ENCODE peak calls at places on chromosome 6, in eight cellular contexts. One of them, this sample, is unnamed.

GRCh38 chr6:35377002-35377401 is 34.6 kb downstream of the PPARD start:
- DNase-seq in stomach: no peak
- DNase-seq in HuH-7.5: no peak
- DNase-seq in stimulated activated CD8-positive, alpha-beta memory T cell treated with anti-CD3 and anti-CD28 coated beads, Interleukin-12 subunit alpha, Interleukin-12 subunit beta, amount 100 ng/mL, for 4 hours: no peak
- DNase-seq in AG20443: no peak
- DNase-seq in NCI-H510A: no peak
- DNase-seq in neuronal stem cell: no peak
- DNase-seq in MV-4-11: peak; percentile 37
- DNase-seq in this sample: no peak

GRCh38 chr6:104014133-104014532 is 845.6 kb downstream of the HACE1 start:
- DNase-seq in stomach: no peak
- DNase-seq in HuH-7.5: no peak
- DNase-seq in stimulated activated CD8-positive, alpha-beta memory T cell treated with anti-CD3 and anti-CD28 coated beads, Interleukin-12 subunit alpha, Interleukin-12 subunit beta, amount 100 ng/mL, for 4 hours: no peak
- DNase-seq in AG20443: no peak
- DNase-seq in NCI-H510A: no peak
- DNase-seq in neuronal stem cell: no peak
- DNase-seq in MV-4-11: no peak
- DNase-seq in this sample: no peak

GRCh38 chr6:85669735-85670194 is 27.1 kb upstream of the SYNCRIP start:
- DNase-seq in stomach: no peak
- DNase-seq in HuH-7.5: no peak
- DNase-seq in stimulated activated CD8-positive, alpha-beta memory T cell treated with anti-CD3 and anti-CD28 coated beads, Interleukin-12 subunit alpha, Interleukin-12 subunit beta, amount 100 ng/mL, for 4 hours: no peak
- DNase-seq in AG20443: no peak
- DNase-seq in NCI-H510A: no peak
- DNase-seq in neuronal stem cell: no peak
- DNase-seq in MV-4-11: peak; percentile 93
- DNase-seq in this sample: no peak

GRCh38 chr6:35496851-35497570 is at the start of gene TEAD3:
- DNase-seq in stomach: peak; percentile 69
- DNase-seq in HuH-7.5: peak; percentile 84
- DNase-seq in stimulated activated CD8-positive, alpha-beta memory T cell treated with anti-CD3 and anti-CD28 coated beads, Interleukin-12 subunit alpha, Interleukin-12 subunit beta, amount 100 ng/mL, for 4 hours: peak; percentile 49
- DNase-seq in AG20443: peak; percentile 96
- DNase-seq in NCI-H510A: peak; percentile 57
- DNase-seq in neuronal stem cell: peak; percentile 89
- DNase-seq in MV-4-11: peak; percentile 47
- DNase-seq in this sample: peak; percentile 91

GRCh38 chr6:14732845-14733757 is 512.8 kb upstream of the JARID2 start:
- DNase-seq in stomach: no peak
- DNase-seq in HuH-7.5: no peak
- DNase-seq in stimulated activated CD8-positive, alpha-beta memory T cell treated with anti-CD3 and anti-CD28 coated beads, Interleukin-12 subunit alpha, Interleukin-12 subunit beta, amount 100 ng/mL, for 4 hours: peak; percentile 39
- DNase-seq in AG20443: peak; percentile 48
- DNase-seq in NCI-H510A: no peak
- DNase-seq in neuronal stem cell: no peak
- DNase-seq in MV-4-11: peak; percentile 47
- DNase-seq in this sample: no peak

GRCh38 chr6:28789553-28790083 is 134.2 kb downstream of the TRIM27 start:
- DNase-seq in stomach: no peak
- DNase-seq in HuH-7.5: no peak
- DNase-seq in stimulated activated CD8-positive, alpha-beta memory T cell treated with anti-CD3 and anti-CD28 coated beads, Interleukin-12 subunit alpha, Interleukin-12 subunit beta, amount 100 ng/mL, for 4 hours: no peak
- DNase-seq in AG20443: peak; percentile 19
- DNase-seq in NCI-H510A: no peak
- DNase-seq in neuronal stem cell: no peak
- DNase-seq in MV-4-11: peak; percentile 71
- DNase-seq in this sample: no peak

GRCh38 chr6:33064723-33065122 is 8.7 kb downstream of the HLA-DPA1 start:
- DNase-seq in stomach: no peak
- DNase-seq in HuH-7.5: no peak
- DNase-seq in stimulated activated CD8-positive, alpha-beta memory T cell treated with anti-CD3 and anti-CD28 coated beads, Interleukin-12 subunit alpha, Interleukin-12 subunit beta, amount 100 ng/mL, for 4 hours: no peak
- DNase-seq in AG20443: no peak
- DNase-seq in NCI-H510A: no peak
- DNase-seq in neuronal stem cell: no peak
- DNase-seq in MV-4-11: no peak
- DNase-seq in this sample: no peak

GRCh38 chr6:150142657-150143501 is at the start of gene PPP1R14C:
- DNase-seq in stomach: no peak
- DNase-seq in HuH-7.5: peak; percentile 37
- DNase-seq in stimulated activated CD8-positive, alpha-beta memory T cell treated with anti-CD3 and anti-CD28 coated beads, Interleukin-12 subunit alpha, Interleukin-12 subunit beta, amount 100 ng/mL, for 4 hours: peak; percentile 15
- DNase-seq in AG20443: peak; percentile 85
- DNase-seq in NCI-H510A: peak; percentile 44
- DNase-seq in neuronal stem cell: peak; percentile 58
- DNase-seq in MV-4-11: peak; percentile 14
- DNase-seq in this sample: peak; percentile 79

GRCh38 chr6:66772785-66773184 is 1065.8 kb upstream of the EYS start:
- DNase-seq in stomach: no peak
- DNase-seq in HuH-7.5: no peak
- DNase-seq in stimulated activated CD8-positive, alpha-beta memory T cell treated with anti-CD3 and anti-CD28 coated beads, Interleukin-12 subunit alpha, Interleukin-12 subunit beta, amount 100 ng/mL, for 4 hours: no peak
- DNase-seq in AG20443: no peak
- DNase-seq in NCI-H510A: no peak
- DNase-seq in neuronal stem cell: no peak
- DNase-seq in MV-4-11: no peak
- DNase-seq in this sample: no peak

GRCh38 chr6:4809999-4810918 is 34.1 kb downstream of the CDYL start:
- DNase-seq in stomach: no peak
- DNase-seq in HuH-7.5: no peak
- DNase-seq in stimulated activated CD8-positive, alpha-beta memory T cell treated with anti-CD3 and anti-CD28 coated beads, Interleukin-12 subunit alpha, Interleukin-12 subunit beta, amount 100 ng/mL, for 4 hours: no peak
- DNase-seq in AG20443: no peak
- DNase-seq in NCI-H510A: no peak
- DNase-seq in neuronal stem cell: no peak
- DNase-seq in MV-4-11: peak; percentile 10
- DNase-seq in this sample: no peak

GRCh38 chr6:158808918-158809678 is 10.1 kb downstream of the EZR start:
- DNase-seq in stomach: peak; percentile 27
- DNase-seq in HuH-7.5: no peak
- DNase-seq in stimulated activated CD8-positive, alpha-beta memory T cell treated with anti-CD3 and anti-CD28 coated beads, Interleukin-12 subunit alpha, Interleukin-12 subunit beta, amount 100 ng/mL, for 4 hours: no peak
- DNase-seq in AG20443: no peak
- DNase-seq in NCI-H510A: no peak
- DNase-seq in neuronal stem cell: no peak
- DNase-seq in MV-4-11: no peak
- DNase-seq in this sample: no peak

GRCh38 chr6:85865665-85866372 is 223.1 kb upstream of the SYNCRIP start:
- DNase-seq in stomach: no peak
- DNase-seq in HuH-7.5: no peak
- DNase-seq in stimulated activated CD8-positive, alpha-beta memory T cell treated with anti-CD3 and anti-CD28 coated beads, Interleukin-12 subunit alpha, Interleukin-12 subunit beta, amount 100 ng/mL, for 4 hours: no peak
- DNase-seq in AG20443: peak; percentile 30
- DNase-seq in NCI-H510A: no peak
- DNase-seq in neuronal stem cell: no peak
- DNase-seq in MV-4-11: no peak
- DNase-seq in this sample: no peak

GRCh38 chr6:21381336-21381963 is 212.1 kb upstream of the SOX4 start:
- DNase-seq in stomach: no peak
- DNase-seq in HuH-7.5: peak; percentile 57
- DNase-seq in stimulated activated CD8-positive, alpha-beta memory T cell treated with anti-CD3 and anti-CD28 coated beads, Interleukin-12 subunit alpha, Interleukin-12 subunit beta, amount 100 ng/mL, for 4 hours: no peak
- DNase-seq in AG20443: peak; percentile 18
- DNase-seq in NCI-H510A: no peak
- DNase-seq in neuronal stem cell: no peak
- DNase-seq in MV-4-11: peak; percentile 81
- DNase-seq in this sample: no peak

GRCh38 chr6:29071831-29072723 is 15.0 kb downstream of the OR2B3 start:
- DNase-seq in stomach: no peak
- DNase-seq in HuH-7.5: peak; percentile 47
- DNase-seq in stimulated activated CD8-positive, alpha-beta memory T cell treated with anti-CD3 and anti-CD28 coated beads, Interleukin-12 subunit alpha, Interleukin-12 subunit beta, amount 100 ng/mL, for 4 hours: no peak
- DNase-seq in AG20443: peak; percentile 44
- DNase-seq in NCI-H510A: no peak
- DNase-seq in neuronal stem cell: peak; percentile 11
- DNase-seq in MV-4-11: peak; percentile 13
- DNase-seq in this sample: peak; percentile 75

GRCh38 chr6:112173401-112173800 is 81.0 kb downstream of the LAMA4 start:
- DNase-seq in stomach: no peak
- DNase-seq in HuH-7.5: no peak
- DNase-seq in stimulated activated CD8-positive, alpha-beta memory T cell treated with anti-CD3 and anti-CD28 coated beads, Interleukin-12 subunit alpha, Interleukin-12 subunit beta, amount 100 ng/mL, for 4 hours: no peak
- DNase-seq in AG20443: no peak
- DNase-seq in NCI-H510A: no peak
- DNase-seq in neuronal stem cell: no peak
- DNase-seq in MV-4-11: no peak
- DNase-seq in this sample: no peak

GRCh38 chr6:139153876-139154275 is 19.0 kb downstream of the HECA start:
- DNase-seq in stomach: no peak
- DNase-seq in HuH-7.5: no peak
- DNase-seq in stimulated activated CD8-positive, alpha-beta memory T cell treated with anti-CD3 and anti-CD28 coated beads, Interleukin-12 subunit alpha, Interleukin-12 subunit beta, amount 100 ng/mL, for 4 hours: no peak
- DNase-seq in AG20443: peak; percentile 38
- DNase-seq in NCI-H510A: no peak
- DNase-seq in neuronal stem cell: no peak
- DNase-seq in MV-4-11: no peak
- DNase-seq in this sample: no peak

GRCh38 chr6:113385020-113385431 is 472.1 kb upstream of the MARCKS start:
- DNase-seq in stomach: no peak
- DNase-seq in HuH-7.5: no peak
- DNase-seq in stimulated activated CD8-positive, alpha-beta memory T cell treated with anti-CD3 and anti-CD28 coated beads, Interleukin-12 subunit alpha, Interleukin-12 subunit beta, amount 100 ng/mL, for 4 hours: no peak
- DNase-seq in AG20443: no peak
- DNase-seq in NCI-H510A: no peak
- DNase-seq in neuronal stem cell: no peak
- DNase-seq in MV-4-11: no peak
- DNase-seq in this sample: no peak

GRCh38 chr6:35343835-35344550 is 1.6 kb downstream of the PPARD start:
- DNase-seq in stomach: no peak
- DNase-seq in HuH-7.5: no peak
- DNase-seq in stimulated activated CD8-positive, alpha-beta memory T cell treated with anti-CD3 and anti-CD28 coated beads, Interleukin-12 subunit alpha, Interleukin-12 subunit beta, amount 100 ng/mL, for 4 hours: no peak
- DNase-seq in AG20443: no peak
- DNase-seq in NCI-H510A: no peak
- DNase-seq in neuronal stem cell: no peak
- DNase-seq in MV-4-11: no peak
- DNase-seq in this sample: no peak

GRCh38 chr6:4388675-4389074 is 253.3 kb upstream of the ECI2 start:
- DNase-seq in stomach: no peak
- DNase-seq in HuH-7.5: no peak
- DNase-seq in stimulated activated CD8-positive, alpha-beta memory T cell treated with anti-CD3 and anti-CD28 coated beads, Interleukin-12 subunit alpha, Interleukin-12 subunit beta, amount 100 ng/mL, for 4 hours: no peak
- DNase-seq in AG20443: peak; percentile 45
- DNase-seq in NCI-H510A: peak; percentile 19
- DNase-seq in neuronal stem cell: peak; percentile 11
- DNase-seq in MV-4-11: no peak
- DNase-seq in this sample: no peak

GRCh38 chr6:13355043-13355945 is 27.0 kb upstream of the TBC1D7 start:
- DNase-seq in stomach: no peak
- DNase-seq in HuH-7.5: no peak
- DNase-seq in stimulated activated CD8-positive, alpha-beta memory T cell treated with anti-CD3 and anti-CD28 coated beads, Interleukin-12 subunit alpha, Interleukin-12 subunit beta, amount 100 ng/mL, for 4 hours: no peak
- DNase-seq in AG20443: peak; percentile 83
- DNase-seq in NCI-H510A: no peak
- DNase-seq in neuronal stem cell: no peak
- DNase-seq in MV-4-11: peak; percentile 30
- DNase-seq in this sample: no peak

GRCh38 chr6:170189236-170189635 is 101.6 kb downstream of the DLL1 start:
- DNase-seq in stomach: no peak
- DNase-seq in HuH-7.5: no peak
- DNase-seq in stimulated activated CD8-positive, alpha-beta memory T cell treated with anti-CD3 and anti-CD28 coated beads, Interleukin-12 subunit alpha, Interleukin-12 subunit beta, amount 100 ng/mL, for 4 hours: no peak
- DNase-seq in AG20443: no peak
- DNase-seq in NCI-H510A: no peak
- DNase-seq in neuronal stem cell: no peak
- DNase-seq in MV-4-11: no peak
- DNase-seq in this sample: no peak

GRCh38 chr6:123655520-123656306 is 19.0 kb upstream of the TRDN start:
- DNase-seq in stomach: no peak
- DNase-seq in HuH-7.5: no peak
- DNase-seq in stimulated activated CD8-positive, alpha-beta memory T cell treated with anti-CD3 and anti-CD28 coated beads, Interleukin-12 subunit alpha, Interleukin-12 subunit beta, amount 100 ng/mL, for 4 hours: no peak
- DNase-seq in AG20443: peak; percentile 11
- DNase-seq in NCI-H510A: no peak
- DNase-seq in neuronal stem cell: no peak
- DNase-seq in MV-4-11: no peak
- DNase-seq in this sample: no peak

GRCh38 chr6:30295844-30296243 is 30.9 kb upstream of the TRIM39 start:
- DNase-seq in stomach: no peak
- DNase-seq in HuH-7.5: no peak
- DNase-seq in stimulated activated CD8-positive, alpha-beta memory T cell treated with anti-CD3 and anti-CD28 coated beads, Interleukin-12 subunit alpha, Interleukin-12 subunit beta, amount 100 ng/mL, for 4 hours: no peak
- DNase-seq in AG20443: no peak
- DNase-seq in NCI-H510A: no peak
- DNase-seq in neuronal stem cell: no peak
- DNase-seq in MV-4-11: no peak
- DNase-seq in this sample: no peak

GRCh38 chr6:57432162-57432561 is 114.7 kb downstream of the PRIM2 start:
- DNase-seq in stomach: no peak
- DNase-seq in HuH-7.5: no peak
- DNase-seq in stimulated activated CD8-positive, alpha-beta memory T cell treated with anti-CD3 and anti-CD28 coated beads, Interleukin-12 subunit alpha, Interleukin-12 subunit beta, amount 100 ng/mL, for 4 hours: no peak
- DNase-seq in AG20443: peak; percentile 27
- DNase-seq in NCI-H510A: no peak
- DNase-seq in neuronal stem cell: no peak
- DNase-seq in MV-4-11: peak; percentile 31
- DNase-seq in this sample: no peak

GRCh38 chr6:90135672-90136071 is 161.0 kb downstream of the BACH2 start:
- DNase-seq in stomach: no peak
- DNase-seq in HuH-7.5: no peak
- DNase-seq in stimulated activated CD8-positive, alpha-beta memory T cell treated with anti-CD3 and anti-CD28 coated beads, Interleukin-12 subunit alpha, Interleukin-12 subunit beta, amount 100 ng/mL, for 4 hours: no peak
- DNase-seq in AG20443: peak; percentile 56
- DNase-seq in NCI-H510A: no peak
- DNase-seq in neuronal stem cell: no peak
- DNase-seq in MV-4-11: peak; percentile 25
- DNase-seq in this sample: no peak

GRCh38 chr6:8628063-8628462 is 192.7 kb upstream of the SLC35B3 start:
- DNase-seq in stomach: no peak
- DNase-seq in HuH-7.5: no peak
- DNase-seq in stimulated activated CD8-positive, alpha-beta memory T cell treated with anti-CD3 and anti-CD28 coated beads, Interleukin-12 subunit alpha, Interleukin-12 subunit beta, amount 100 ng/mL, for 4 hours: no peak
- DNase-seq in AG20443: no peak
- DNase-seq in NCI-H510A: no peak
- DNase-seq in neuronal stem cell: no peak
- DNase-seq in MV-4-11: no peak
- DNase-seq in this sample: no peak

GRCh38 chr6:156747715-156748114 is 29.5 kb upstream of the ARID1B start:
- DNase-seq in stomach: no peak
- DNase-seq in HuH-7.5: no peak
- DNase-seq in stimulated activated CD8-positive, alpha-beta memory T cell treated with anti-CD3 and anti-CD28 coated beads, Interleukin-12 subunit alpha, Interleukin-12 subunit beta, amount 100 ng/mL, for 4 hours: no peak
- DNase-seq in AG20443: no peak
- DNase-seq in NCI-H510A: no peak
- DNase-seq in neuronal stem cell: no peak
- DNase-seq in MV-4-11: no peak
- DNase-seq in this sample: no peak